ENCODE peak calls at places on chromosomes 16 and 17, in seven cellular contexts. One of them, this sample, is unnamed.

GRCh38 chr16:65731840-65732239 is 610.0 kb upstream of the CDH11 start:
- DNase-seq in BE2C: no peak
- DNase-seq in RWPE2: no peak
- DNase-seq in suprapubic skin: no peak
- DNase-seq in GM23338: no peak
- DNase-seq in neural progenitor cell: no peak
- DNase-seq in lower lobe of right lung: no peak
- DNase-seq in this sample: no peak

GRCh38 chr17:44536090-44536960 is 21.0 kb upstream of the FZD2 start:
- DNase-seq in BE2C: no peak
- DNase-seq in RWPE2: no peak
- DNase-seq in GM23338: peak; percentile 17
- DNase-seq in lower lobe of right lung: no peak
- DNase-seq in neural progenitor cell: no peak
- DNase-seq in suprapubic skin: no peak
- DNase-seq in this sample: peak; percentile 71

GRCh38 chr16:83933885-83934683 is 19.0 kb upstream of the OSGIN1 start:
- DNase-seq in suprapubic skin: no peak
- DNase-seq in RWPE2: no peak
- DNase-seq in neural progenitor cell: no peak
- DNase-seq in BE2C: no peak
- DNase-seq in GM23338: no peak
- DNase-seq in lower lobe of right lung: no peak
- DNase-seq in this sample: no peak

GRCh38 chr16:23337836-23338550 is 35.9 kb downstream of the SCNN1B start:
- DNase-seq in suprapubic skin: no peak
- DNase-seq in RWPE2: no peak
- DNase-seq in lower lobe of right lung: no peak
- DNase-seq in neural progenitor cell: no peak
- DNase-seq in BE2C: no peak
- DNase-seq in GM23338: no peak
- DNase-seq in this sample: no peak

GRCh38 chr16:70735141-70735979 is 49.5 kb upstream of the MTSS2 start:
- DNase-seq in neural progenitor cell: peak; percentile 53
- DNase-seq in BE2C: no peak
- DNase-seq in lower lobe of right lung: no peak
- DNase-seq in suprapubic skin: no peak
- DNase-seq in RWPE2: no peak
- DNase-seq in GM23338: peak; percentile 51
- DNase-seq in this sample: peak; percentile 67

GRCh38 chr17:18257747-18258355 is 687 bp downstream of the FLII start:
- DNase-seq in suprapubic skin: peak; percentile 89
- DNase-seq in RWPE2: peak; percentile 88
- DNase-seq in lower lobe of right lung: peak; percentile 87
- DNase-seq in GM23338: peak; percentile 75
- DNase-seq in BE2C: peak; percentile 41
- DNase-seq in neural progenitor cell: peak; percentile 83
- DNase-seq in this sample: peak; percentile 87

GRCh38 chr17:37516131-37516561 is 26.5 kb downstream of the DUSP14 start:
- DNase-seq in lower lobe of right lung: no peak
- DNase-seq in BE2C: no peak
- DNase-seq in RWPE2: no peak
- DNase-seq in suprapubic skin: no peak
- DNase-seq in neural progenitor cell: no peak
- DNase-seq in GM23338: no peak
- DNase-seq in this sample: peak; percentile 48

GRCh38 chr16:80824623-80825364 is 20.4 kb upstream of the CDYL2 start:
- DNase-seq in RWPE2: no peak
- DNase-seq in suprapubic skin: no peak
- DNase-seq in GM23338: peak; percentile 81
- DNase-seq in BE2C: peak; percentile 9
- DNase-seq in lower lobe of right lung: no peak
- DNase-seq in neural progenitor cell: peak; percentile 71
- DNase-seq in this sample: peak; percentile 79

GRCh38 chr17:63699638-63700527 is at the start of gene LIMD2:
- DNase-seq in neural progenitor cell: peak; percentile 90
- DNase-seq in BE2C: peak; percentile 86
- DNase-seq in suprapubic skin: no peak
- DNase-seq in RWPE2: no peak
- DNase-seq in GM23338: peak; percentile 72
- DNase-seq in lower lobe of right lung: peak; percentile 77
- DNase-seq in this sample: peak; percentile 55

GRCh38 chr17:64084086-64084939 is 45.6 kb downstream of the ERN1 start:
- DNase-seq in BE2C: no peak
- DNase-seq in lower lobe of right lung: peak; percentile 66
- DNase-seq in neural progenitor cell: no peak
- DNase-seq in GM23338: peak; percentile 49
- DNase-seq in suprapubic skin: no peak
- DNase-seq in RWPE2: no peak
- DNase-seq in this sample: no peak

DNA sequence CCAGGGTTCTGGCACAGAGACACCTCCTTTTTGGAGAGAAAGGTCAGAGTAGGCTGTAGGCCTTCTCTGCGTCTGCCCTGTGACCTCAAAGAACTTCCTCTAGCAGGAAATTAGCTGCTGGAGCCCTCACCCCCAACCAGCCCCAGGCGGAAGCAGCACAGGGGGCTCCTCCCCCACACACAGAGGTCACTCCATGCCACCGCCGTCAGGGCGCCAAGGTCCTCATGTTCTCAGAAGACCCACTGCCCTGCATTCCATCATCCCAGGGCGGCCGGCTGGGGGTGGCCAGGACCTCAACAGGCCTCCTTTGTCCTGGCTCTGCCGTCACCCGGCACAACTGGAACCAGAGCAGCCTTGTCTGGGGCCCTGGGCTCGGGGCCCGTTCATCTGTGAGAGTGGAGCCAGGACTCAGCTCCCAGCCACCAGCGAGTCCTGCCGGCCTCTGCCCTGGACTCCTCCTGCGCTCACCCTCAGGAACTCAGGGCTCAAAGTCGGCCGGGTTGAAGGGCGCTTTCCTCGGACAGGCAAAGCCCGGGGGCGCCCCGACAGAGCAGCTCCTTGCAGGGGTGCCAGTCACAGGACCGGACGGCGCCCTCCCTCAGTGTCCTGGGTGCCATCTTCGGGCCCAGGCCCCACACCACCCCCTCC is 1.2 kb downstream of the TMC6 start:
- DNase-seq in neural progenitor cell: peak; percentile 50
- DNase-seq in lower lobe of right lung: peak; percentile 90
- DNase-seq in suprapubic skin: peak; percentile 91
- DNase-seq in BE2C: no peak
- DNase-seq in RWPE2: no peak
- DNase-seq in GM23338: no peak
- DNase-seq in this sample: peak; percentile 78
- H3K4me1 ChIP-seq in neural progenitor cell: peaks cover 27% of the 10 kb centered on the region
- H3K4me1 ChIP-seq in lower lobe of right lung: peaks cover 74% of the 10 kb centered on the region
- H3K4me1 ChIP-seq in suprapubic skin: peaks cover 80% of the 10 kb centered on the region
- H3K4me1 ChIP-seq in BE2C: peaks cover 24% of the 10 kb centered on the region
- H3K4me1 ChIP-seq in RWPE2: peaks cover 8% of the 10 kb centered on the region
- H3K4me1 ChIP-seq in GM23338: peaks cover 30% of the 10 kb centered on the region
- H3K4me1 ChIP-seq in this sample: peaks cover 18% of the 10 kb centered on the region

DNA sequence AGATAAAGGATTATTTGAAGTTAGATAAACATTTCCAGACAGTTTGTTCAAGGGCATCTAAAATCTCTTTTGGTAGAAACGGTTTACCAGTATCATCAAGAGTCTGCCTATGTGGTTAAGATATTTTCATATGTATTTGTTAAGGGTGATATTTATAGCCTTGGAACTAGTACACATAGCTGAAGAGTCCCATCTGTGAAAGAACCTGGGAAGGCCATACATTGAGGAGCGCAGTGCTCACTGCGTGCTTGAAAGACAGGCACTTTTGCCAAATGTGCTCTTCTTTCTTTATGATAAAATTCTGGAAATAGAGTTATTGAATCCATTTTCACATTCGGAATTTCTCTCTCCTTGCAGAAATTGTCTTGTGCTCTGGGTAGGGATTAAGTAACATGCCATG is 7.7 kb downstream of the IGSF6 start:
- DNase-seq in GM23338: no peak
- DNase-seq in neural progenitor cell: no peak
- DNase-seq in RWPE2: no peak
- DNase-seq in suprapubic skin: no peak
- DNase-seq in BE2C: no peak
- DNase-seq in lower lobe of right lung: no peak
- DNase-seq in this sample: no peak
- H3K36me3 ChIP-seq in GM23338: no peaks in the 10 kb centered on the region
- H3K36me3 ChIP-seq in neural progenitor cell: no peaks in the 10 kb centered on the region
- H3K36me3 ChIP-seq in RWPE2: peaks cover 15% of the 10 kb centered on the region
- H3K36me3 ChIP-seq in suprapubic skin: peaks cover 2% of the 10 kb centered on the region
- H3K36me3 ChIP-seq in BE2C: no peaks in the 10 kb centered on the region
- H3K36me3 ChIP-seq in lower lobe of right lung: peaks cover 31% of the 10 kb centered on the region
- H3K36me3 ChIP-seq in this sample: no peaks in the 10 kb centered on the region

GRCh38 chr17:34464812-34465211 is 101.8 kb upstream of the CCL1 start:
- DNase-seq in RWPE2: no peak
- DNase-seq in BE2C: no peak
- DNase-seq in neural progenitor cell: no peak
- DNase-seq in GM23338: no peak
- DNase-seq in lower lobe of right lung: no peak
- DNase-seq in suprapubic skin: no peak
- DNase-seq in this sample: no peak
- TF ChIP-seq CTCF in RWPE2: no peak
- TF ChIP-seq CTCF in BE2C: no peak
- TF ChIP-seq CTCF in neural progenitor cell: no peak
- TF ChIP-seq CTCF in GM23338: no peak
- TF ChIP-seq CTCF in lower lobe of right lung: no peak
- TF ChIP-seq CTCF in suprapubic skin: no peak
- TF ChIP-seq CTCF in this sample: no peak

GRCh38 chr16:10647721-10648296 is 46.9 kb downstream of the TEKT5 start:
- DNase-seq in RWPE2: no peak
- DNase-seq in lower lobe of right lung: no peak
- DNase-seq in BE2C: no peak
- DNase-seq in suprapubic skin: no peak
- DNase-seq in neural progenitor cell: no peak
- DNase-seq in GM23338: no peak
- DNase-seq in this sample: no peak
- H3K4me1 ChIP-seq in RWPE2: no peaks in the 10 kb centered on the region
- H3K4me1 ChIP-seq in lower lobe of right lung: peaks cover 9% of the 10 kb centered on the region
- H3K4me1 ChIP-seq in BE2C: no peaks in the 10 kb centered on the region
- H3K4me1 ChIP-seq in suprapubic skin: peaks cover under 1% of the 10 kb centered on the region
- H3K4me1 ChIP-seq in neural progenitor cell: peaks cover 24% of the 10 kb centered on the region
- H3K4me1 ChIP-seq in GM23338: peaks cover 5% of the 10 kb centered on the region
- H3K4me1 ChIP-seq in this sample: no peaks in the 10 kb centered on the region

This sample was measured in cardiac muscle cell.